ENCODE peak calls at places on chromosomes 3 and 15, in five cellular contexts. One of them, this sample, is unnamed.

GRCh38 chr3:111846717-111847116 is 12.3 kb upstream of the PHLDB2 start:
- DNase-seq in stimulated activated CD4-positive, alpha-beta T cell treated with anti-CD3 and anti-CD28 coated beads, Interleukin-15, amount 100 ng/mL, for 48 hours: no peak
- DNase-seq in mucosa of descending colon: no peak
- DNase-seq in NCI-H1436: no peak
- DNase-seq in activated CD4-positive, CD25-positive, alpha-beta regulatory T cell treated with anti-CD3 and anti-CD28 coated beads, Interleukin-2, amount 50 U/mL, for 72 hours: no peak
- DNase-seq in this sample: peak; percentile 49

GRCh38 chr15:60727661-60728060 is 248.7 kb upstream of the ICE2 start:
- DNase-seq in mucosa of descending colon: no peak
- DNase-seq in stimulated activated CD4-positive, alpha-beta T cell treated with anti-CD3 and anti-CD28 coated beads, Interleukin-15, amount 100 ng/mL, for 48 hours: no peak
- DNase-seq in NCI-H1436: no peak
- DNase-seq in activated CD4-positive, CD25-positive, alpha-beta regulatory T cell treated with anti-CD3 and anti-CD28 coated beads, Interleukin-2, amount 50 U/mL, for 72 hours: no peak
- DNase-seq in this sample: no peak

GRCh38 chr15:78004222-78004727 is 73.2 kb downstream of the TBC1D2B start:
- DNase-seq in NCI-H1436: no peak
- DNase-seq in mucosa of descending colon: no peak
- DNase-seq in activated CD4-positive, CD25-positive, alpha-beta regulatory T cell treated with anti-CD3 and anti-CD28 coated beads, Interleukin-2, amount 50 U/mL, for 72 hours: no peak
- DNase-seq in stimulated activated CD4-positive, alpha-beta T cell treated with anti-CD3 and anti-CD28 coated beads, Interleukin-15, amount 100 ng/mL, for 48 hours: no peak
- DNase-seq in this sample: no peak

GRCh38 chr3:170634663-170635096 is 48.8 kb upstream of the SLC7A14 start:
- DNase-seq in mucosa of descending colon: peak; percentile 4
- DNase-seq in NCI-H1436: no peak
- DNase-seq in activated CD4-positive, CD25-positive, alpha-beta regulatory T cell treated with anti-CD3 and anti-CD28 coated beads, Interleukin-2, amount 50 U/mL, for 72 hours: no peak
- DNase-seq in stimulated activated CD4-positive, alpha-beta T cell treated with anti-CD3 and anti-CD28 coated beads, Interleukin-15, amount 100 ng/mL, for 48 hours: no peak
- DNase-seq in this sample: no peak

GRCh38 chr15:45199136-45199810 is 11.5 kb upstream of the SHF start:
- DNase-seq in activated CD4-positive, CD25-positive, alpha-beta regulatory T cell treated with anti-CD3 and anti-CD28 coated beads, Interleukin-2, amount 50 U/mL, for 72 hours: no peak
- DNase-seq in mucosa of descending colon: peak; percentile 65
- DNase-seq in stimulated activated CD4-positive, alpha-beta T cell treated with anti-CD3 and anti-CD28 coated beads, Interleukin-15, amount 100 ng/mL, for 48 hours: peak; percentile 38
- DNase-seq in NCI-H1436: peak; percentile 21
- DNase-seq in this sample: no peak

GRCh38 chr15:39851505-39852082 is 68.5 kb downstream of the GPR176 start:
- DNase-seq in activated CD4-positive, CD25-positive, alpha-beta regulatory T cell treated with anti-CD3 and anti-CD28 coated beads, Interleukin-2, amount 50 U/mL, for 72 hours: no peak
- DNase-seq in mucosa of descending colon: no peak
- DNase-seq in stimulated activated CD4-positive, alpha-beta T cell treated with anti-CD3 and anti-CD28 coated beads, Interleukin-15, amount 100 ng/mL, for 48 hours: no peak
- DNase-seq in NCI-H1436: peak; percentile 44
- DNase-seq in this sample: no peak

GRCh38 chr3:4681301-4681700 is 188.2 kb downstream of the ITPR1 start:
- DNase-seq in NCI-H1436: no peak
- DNase-seq in stimulated activated CD4-positive, alpha-beta T cell treated with anti-CD3 and anti-CD28 coated beads, Interleukin-15, amount 100 ng/mL, for 48 hours: no peak
- DNase-seq in mucosa of descending colon: no peak
- DNase-seq in activated CD4-positive, CD25-positive, alpha-beta regulatory T cell treated with anti-CD3 and anti-CD28 coated beads, Interleukin-2, amount 50 U/mL, for 72 hours: no peak
- DNase-seq in this sample: no peak

GRCh38 chr15:68930268-68931022 is at the start of gene SPESP1:
- DNase-seq in NCI-H1436: no peak
- DNase-seq in stimulated activated CD4-positive, alpha-beta T cell treated with anti-CD3 and anti-CD28 coated beads, Interleukin-15, amount 100 ng/mL, for 48 hours: peak; percentile 20
- DNase-seq in mucosa of descending colon: peak; percentile 21
- DNase-seq in activated CD4-positive, CD25-positive, alpha-beta regulatory T cell treated with anti-CD3 and anti-CD28 coated beads, Interleukin-2, amount 50 U/mL, for 72 hours: peak; percentile 36
- DNase-seq in this sample: no peak

GRCh38 chr3:28699283-28699682 is 350.7 kb upstream of the AZI2 start:
- DNase-seq in NCI-H1436: no peak
- DNase-seq in stimulated activated CD4-positive, alpha-beta T cell treated with anti-CD3 and anti-CD28 coated beads, Interleukin-15, amount 100 ng/mL, for 48 hours: no peak
- DNase-seq in activated CD4-positive, CD25-positive, alpha-beta regulatory T cell treated with anti-CD3 and anti-CD28 coated beads, Interleukin-2, amount 50 U/mL, for 72 hours: no peak
- DNase-seq in mucosa of descending colon: peak; percentile 5
- DNase-seq in this sample: peak; percentile 3

GRCh38 chr3:105944281-105944680 is 75.5 kb upstream of the CBLB start:
- DNase-seq in stimulated activated CD4-positive, alpha-beta T cell treated with anti-CD3 and anti-CD28 coated beads, Interleukin-15, amount 100 ng/mL, for 48 hours: no peak
- DNase-seq in mucosa of descending colon: no peak
- DNase-seq in activated CD4-positive, CD25-positive, alpha-beta regulatory T cell treated with anti-CD3 and anti-CD28 coated beads, Interleukin-2, amount 50 U/mL, for 72 hours: no peak
- DNase-seq in NCI-H1436: no peak
- DNase-seq in this sample: no peak

GRCh38 chr3:47780727-47781325 is 867 bp downstream of the SMARCC1 start:
- DNase-seq in activated CD4-positive, CD25-positive, alpha-beta regulatory T cell treated with anti-CD3 and anti-CD28 coated beads, Interleukin-2, amount 50 U/mL, for 72 hours: no peak
- DNase-seq in NCI-H1436: no peak
- DNase-seq in mucosa of descending colon: no peak
- DNase-seq in stimulated activated CD4-positive, alpha-beta T cell treated with anti-CD3 and anti-CD28 coated beads, Interleukin-15, amount 100 ng/mL, for 48 hours: no peak
- DNase-seq in this sample: no peak

GRCh38 chr15:87575896-87576295 is 680.6 kb downstream of the NTRK3 start:
- DNase-seq in mucosa of descending colon: no peak
- DNase-seq in activated CD4-positive, CD25-positive, alpha-beta regulatory T cell treated with anti-CD3 and anti-CD28 coated beads, Interleukin-2, amount 50 U/mL, for 72 hours: no peak
- DNase-seq in stimulated activated CD4-positive, alpha-beta T cell treated with anti-CD3 and anti-CD28 coated beads, Interleukin-15, amount 100 ng/mL, for 48 hours: no peak
- DNase-seq in NCI-H1436: no peak
- DNase-seq in this sample: no peak

GRCh38 chr3:20563236-20563635 is 377.2 kb upstream of the SGO1 start:
- DNase-seq in mucosa of descending colon: no peak
- DNase-seq in NCI-H1436: no peak
- DNase-seq in activated CD4-positive, CD25-positive, alpha-beta regulatory T cell treated with anti-CD3 and anti-CD28 coated beads, Interleukin-2, amount 50 U/mL, for 72 hours: no peak
- DNase-seq in stimulated activated CD4-positive, alpha-beta T cell treated with anti-CD3 and anti-CD28 coated beads, Interleukin-15, amount 100 ng/mL, for 48 hours: no peak
- DNase-seq in this sample: no peak

GRCh38 chr15:28975766-28976179 is 90.0 kb downstream of the APBA2 start:
- DNase-seq in stimulated activated CD4-positive, alpha-beta T cell treated with anti-CD3 and anti-CD28 coated beads, Interleukin-15, amount 100 ng/mL, for 48 hours: peak; percentile 33
- DNase-seq in NCI-H1436: peak; percentile 16
- DNase-seq in activated CD4-positive, CD25-positive, alpha-beta regulatory T cell treated with anti-CD3 and anti-CD28 coated beads, Interleukin-2, amount 50 U/mL, for 72 hours: peak; percentile 50
- DNase-seq in mucosa of descending colon: peak; percentile 41
- DNase-seq in this sample: peak; percentile 29

GRCh38 chr3:86793786-86794185 is 197.2 kb downstream of the VGLL3 start:
- DNase-seq in activated CD4-positive, CD25-positive, alpha-beta regulatory T cell treated with anti-CD3 and anti-CD28 coated beads, Interleukin-2, amount 50 U/mL, for 72 hours: no peak
- DNase-seq in stimulated activated CD4-positive, alpha-beta T cell treated with anti-CD3 and anti-CD28 coated beads, Interleukin-15, amount 100 ng/mL, for 48 hours: no peak
- DNase-seq in mucosa of descending colon: no peak
- DNase-seq in NCI-H1436: no peak
- DNase-seq in this sample: peak; percentile 59

GRCh38 chr3:117408811-117409210 is 699.2 kb downstream of the TUSC7 start:
- DNase-seq in NCI-H1436: no peak
- DNase-seq in mucosa of descending colon: no peak
- DNase-seq in stimulated activated CD4-positive, alpha-beta T cell treated with anti-CD3 and anti-CD28 coated beads, Interleukin-15, amount 100 ng/mL, for 48 hours: no peak
- DNase-seq in activated CD4-positive, CD25-positive, alpha-beta regulatory T cell treated with anti-CD3 and anti-CD28 coated beads, Interleukin-2, amount 50 U/mL, for 72 hours: no peak
- DNase-seq in this sample: no peak

GRCh38 chr15:92069308-92070244 is 216.1 kb downstream of the SLCO3A1 start:
- DNase-seq in activated CD4-positive, CD25-positive, alpha-beta regulatory T cell treated with anti-CD3 and anti-CD28 coated beads, Interleukin-2, amount 50 U/mL, for 72 hours: no peak
- DNase-seq in mucosa of descending colon: peak; percentile 33
- DNase-seq in NCI-H1436: no peak
- DNase-seq in stimulated activated CD4-positive, alpha-beta T cell treated with anti-CD3 and anti-CD28 coated beads, Interleukin-15, amount 100 ng/mL, for 48 hours: no peak
- DNase-seq in this sample: peak; percentile 72

GRCh38 chr3:52830535-52831258 is at the start of gene ITIH4:
- DNase-seq in mucosa of descending colon: no peak
- DNase-seq in activated CD4-positive, CD25-positive, alpha-beta regulatory T cell treated with anti-CD3 and anti-CD28 coated beads, Interleukin-2, amount 50 U/mL, for 72 hours: no peak
- DNase-seq in stimulated activated CD4-positive, alpha-beta T cell treated with anti-CD3 and anti-CD28 coated beads, Interleukin-15, amount 100 ng/mL, for 48 hours: no peak
- DNase-seq in NCI-H1436: no peak
- DNase-seq in this sample: no peak

GRCh38 chr15:72117448-72117697 is 577 bp downstream of the MYO9A start:
- DNase-seq in NCI-H1436: no peak
- DNase-seq in activated CD4-positive, CD25-positive, alpha-beta regulatory T cell treated with anti-CD3 and anti-CD28 coated beads, Interleukin-2, amount 50 U/mL, for 72 hours: peak; percentile 76
- DNase-seq in stimulated activated CD4-positive, alpha-beta T cell treated with anti-CD3 and anti-CD28 coated beads, Interleukin-15, amount 100 ng/mL, for 48 hours: peak; percentile 56
- DNase-seq in mucosa of descending colon: peak; percentile 69
- DNase-seq in this sample: no peak

GRCh38 chr3:98188553-98188952 is 22.1 kb downstream of the OR5H15 start:
- DNase-seq in NCI-H1436: no peak
- DNase-seq in mucosa of descending colon: no peak
- DNase-seq in stimulated activated CD4-positive, alpha-beta T cell treated with anti-CD3 and anti-CD28 coated beads, Interleukin-15, amount 100 ng/mL, for 48 hours: no peak
- DNase-seq in activated CD4-positive, CD25-positive, alpha-beta regulatory T cell treated with anti-CD3 and anti-CD28 coated beads, Interleukin-2, amount 50 U/mL, for 72 hours: no peak
- DNase-seq in this sample: no peak

GRCh38 chr15:68658151-68658550 is 79.4 kb downstream of the CORO2B start:
- DNase-seq in mucosa of descending colon: no peak
- DNase-seq in NCI-H1436: no peak
- DNase-seq in stimulated activated CD4-positive, alpha-beta T cell treated with anti-CD3 and anti-CD28 coated beads, Interleukin-15, amount 100 ng/mL, for 48 hours: no peak
- DNase-seq in activated CD4-positive, CD25-positive, alpha-beta regulatory T cell treated with anti-CD3 and anti-CD28 coated beads, Interleukin-2, amount 50 U/mL, for 72 hours: no peak
- DNase-seq in this sample: no peak

GRCh38 chr15:43769584-43770228 is 7.1 kb downstream of the ELL3 start:
- DNase-seq in stimulated activated CD4-positive, alpha-beta T cell treated with anti-CD3 and anti-CD28 coated beads, Interleukin-15, amount 100 ng/mL, for 48 hours: no peak
- DNase-seq in mucosa of descending colon: peak; percentile 81
- DNase-seq in activated CD4-positive, CD25-positive, alpha-beta regulatory T cell treated with anti-CD3 and anti-CD28 coated beads, Interleukin-2, amount 50 U/mL, for 72 hours: peak; percentile 57
- DNase-seq in NCI-H1436: peak; percentile 26
- DNase-seq in this sample: no peak

GRCh38 chr3:23203651-23204111 is 554 bp downstream of the UBE2E2 start:
- DNase-seq in mucosa of descending colon: no peak
- DNase-seq in stimulated activated CD4-positive, alpha-beta T cell treated with anti-CD3 and anti-CD28 coated beads, Interleukin-15, amount 100 ng/mL, for 48 hours: no peak
- DNase-seq in NCI-H1436: no peak
- DNase-seq in activated CD4-positive, CD25-positive, alpha-beta regulatory T cell treated with anti-CD3 and anti-CD28 coated beads, Interleukin-2, amount 50 U/mL, for 72 hours: peak; percentile 30
- DNase-seq in this sample: no peak

GRCh38 chr3:72353236-72354105 is 494.8 kb downstream of the SHQ1 start:
- DNase-seq in activated CD4-positive, CD25-positive, alpha-beta regulatory T cell treated with anti-CD3 and anti-CD28 coated beads, Interleukin-2, amount 50 U/mL, for 72 hours: no peak
- DNase-seq in stimulated activated CD4-positive, alpha-beta T cell treated with anti-CD3 and anti-CD28 coated beads, Interleukin-15, amount 100 ng/mL, for 48 hours: no peak
- DNase-seq in NCI-H1436: no peak
- DNase-seq in mucosa of descending colon: no peak
- DNase-seq in this sample: no peak

GRCh38 chr3:4834403-4834866 is 144.8 kb upstream of the BHLHE40 start:
- DNase-seq in activated CD4-positive, CD25-positive, alpha-beta regulatory T cell treated with anti-CD3 and anti-CD28 coated beads, Interleukin-2, amount 50 U/mL, for 72 hours: peak; percentile 73
- DNase-seq in mucosa of descending colon: peak; percentile 59
- DNase-seq in stimulated activated CD4-positive, alpha-beta T cell treated with anti-CD3 and anti-CD28 coated beads, Interleukin-15, amount 100 ng/mL, for 48 hours: peak; percentile 68
- DNase-seq in NCI-H1436: no peak
- DNase-seq in this sample: no peak

GRCh38 chr3:112640864-112641751 is at the start of gene CCDC80:
- DNase-seq in activated CD4-positive, CD25-positive, alpha-beta regulatory T cell treated with anti-CD3 and anti-CD28 coated beads, Interleukin-2, amount 50 U/mL, for 72 hours: no peak
- DNase-seq in NCI-H1436: no peak
- DNase-seq in stimulated activated CD4-positive, alpha-beta T cell treated with anti-CD3 and anti-CD28 coated beads, Interleukin-15, amount 100 ng/mL, for 48 hours: no peak
- DNase-seq in mucosa of descending colon: no peak
- DNase-seq in this sample: peak; percentile 92

GRCh38 chr3:84820906-84821305 is 137.9 kb upstream of the CADM2 start:
- DNase-seq in NCI-H1436: no peak
- DNase-seq in stimulated activated CD4-positive, alpha-beta T cell treated with anti-CD3 and anti-CD28 coated beads, Interleukin-15, amount 100 ng/mL, for 48 hours: no peak
- DNase-seq in mucosa of descending colon: no peak
- DNase-seq in activated CD4-positive, CD25-positive, alpha-beta regulatory T cell treated with anti-CD3 and anti-CD28 coated beads, Interleukin-2, amount 50 U/mL, for 72 hours: no peak
- DNase-seq in this sample: no peak

GRCh38 chr15:48913141-48913540 is 35.2 kb downstream of the EID1 start:
- DNase-seq in NCI-H1436: no peak
- DNase-seq in activated CD4-positive, CD25-positive, alpha-beta regulatory T cell treated with anti-CD3 and anti-CD28 coated beads, Interleukin-2, amount 50 U/mL, for 72 hours: no peak
- DNase-seq in mucosa of descending colon: no peak
- DNase-seq in stimulated activated CD4-positive, alpha-beta T cell treated with anti-CD3 and anti-CD28 coated beads, Interleukin-15, amount 100 ng/mL, for 48 hours: no peak
- DNase-seq in this sample: no peak

GRCh38 chr3:123337226-123337625 is 111.7 kb downstream of the ADCY5 start:
- DNase-seq in NCI-H1436: no peak
- DNase-seq in stimulated activated CD4-positive, alpha-beta T cell treated with anti-CD3 and anti-CD28 coated beads, Interleukin-15, amount 100 ng/mL, for 48 hours: no peak
- DNase-seq in mucosa of descending colon: no peak
- DNase-seq in activated CD4-positive, CD25-positive, alpha-beta regulatory T cell treated with anti-CD3 and anti-CD28 coated beads, Interleukin-2, amount 50 U/mL, for 72 hours: no peak
- DNase-seq in this sample: no peak

GRCh38 chr3:66800941-66801545 is 197.1 kb upstream of the KBTBD8 start:
- DNase-seq in mucosa of descending colon: no peak
- DNase-seq in stimulated activated CD4-positive, alpha-beta T cell treated with anti-CD3 and anti-CD28 coated beads, Interleukin-15, amount 100 ng/mL, for 48 hours: no peak
- DNase-seq in activated CD4-positive, CD25-positive, alpha-beta regulatory T cell treated with anti-CD3 and anti-CD28 coated beads, Interleukin-2, amount 50 U/mL, for 72 hours: no peak
- DNase-seq in NCI-H1436: no peak
- DNase-seq in this sample: no peak

GRCh38 chr3:129604942-129605592 is 1.4 kb downstream of the PLXND1 start:
- DNase-seq in mucosa of descending colon: no peak
- DNase-seq in NCI-H1436: no peak
- DNase-seq in activated CD4-positive, CD25-positive, alpha-beta regulatory T cell treated with anti-CD3 and anti-CD28 coated beads, Interleukin-2, amount 50 U/mL, for 72 hours: no peak
- DNase-seq in stimulated activated CD4-positive, alpha-beta T cell treated with anti-CD3 and anti-CD28 coated beads, Interleukin-15, amount 100 ng/mL, for 48 hours: no peak
- DNase-seq in this sample: no peak